ENCODE peak calls at places on chromosomes 4 and X, in five cellular contexts. F is mammary epithelial cell, E is heart left ventricle, Z is thoracic aorta, V is fibroblast of lung. H is an unnamed sample.

GRCh38 chr4:95754667-95755066 is 85.2 kb upstream of the PDHA2 start:
- DNase-seq in F (no peak), E (no peak), Z (no peak), V (no peak), H (no peak)

GRCh38 chr4:182683666-182684065 is 233.5 kb downstream of the DCTD start:
- DNase-seq in F (no peak), E (no peak), Z (no peak), V (no peak), H (no peak)

GRCh38 chr4:115562506-115562905 is 449.1 kb upstream of the NDST4 start:
- DNase-seq in F (no peak), E (no peak), Z (no peak), V (no peak), H (no peak)

GRCh38 chr4:102557636-102558035 is 56.5 kb downstream of the NFKB1 start:
- DNase-seq in F (no peak), E (no peak), Z (no peak), V (no peak), H (no peak)

GRCh38 chr4:81913427-81913878 is 441.7 kb upstream of the RASGEF1B start:
- DNase-seq in F (peak; percentile 46), E (peak; percentile 23), Z (no peak), V (peak; percentile 29), H (no peak)

GRCh38 chr4:94375364-94375763 is 32.7 kb upstream of the HPGDS start:
- DNase-seq in F (no peak), E (no peak), Z (no peak), V (no peak), H (no peak)

GRCh38 chr4:93018243-93018642 is 714.5 kb downstream of the GRID2 start:
- DNase-seq in F (no peak), E (no peak), Z (no peak), V (no peak), H (no peak)

GRCh38 chr4:60863442-60863841 is 336.7 kb upstream of the ADGRL3 start:
- DNase-seq in F (no peak), E (no peak), Z (no peak), V (no peak), H (no peak)

GRCh38 chrX:45621356-45622041 is 420.8 kb upstream of the DIPK2B start:
- DNase-seq in F (peak; percentile 96), E (no peak), Z (no peak), V (peak; percentile 59), H (no peak)

GRCh38 chr4:101271516-101271915 is 75.8 kb downstream of the PPP3CA start:
- DNase-seq in F (no peak), E (no peak), Z (no peak), V (peak; percentile 26), H (no peak)

GRCh38 chrX:70219938-70220764 is 14.3 kb upstream of the AWAT1 start:
- DNase-seq in F (peak; percentile 63), E (peak; percentile 6), Z (no peak), V (peak; percentile 73), H (no peak)

GRCh38 chr4:7683126-7683703 is 248.5 kb upstream of the PSAPL1 start:
- DNase-seq in F (no peak), E (no peak), Z (no peak), V (no peak), H (no peak)

GRCh38 chr4:125116431-125116830 is 198.3 kb upstream of the FAT4 start:
- DNase-seq in F (no peak), E (no peak), Z (no peak), V (peak; percentile 21), H (no peak)

GRCh38 chrX:24268786-24269185 is 45.1 kb downstream of the SUPT20HL2 start:
- DNase-seq in F (no peak), E (no peak), Z (no peak), V (no peak), H (no peak)

GRCh38 chr4:42371306-42372063 is 25.8 kb upstream of the SHISA3 start:
- DNase-seq in F (peak; percentile 9), E (no peak), Z (no peak), V (peak; percentile 85), H (no peak)

GRCh38 chr4:165359501-165359900 is 19.3 kb upstream of the CPE start:
- DNase-seq in F (peak; percentile 61), E (no peak), Z (no peak), V (peak; percentile 47), H (no peak)

GRCh38 chr4:152510349-152511147 is 25.3 kb downstream of the FBXW7 start:
- DNase-seq in F (no peak), E (no peak), Z (no peak), V (no peak), H (no peak)

GRCh38 chr4:4994312-4995097 is 24.8 kb downstream of the CYTL1 start:
- DNase-seq in F (no peak), E (no peak), Z (no peak), V (no peak), H (no peak)

GRCh38 chrX:79367907-79368306 is 773 bp upstream of the ITM2A start:
- DNase-seq in F (no peak), E (no peak), Z (no peak), V (no peak), H (no peak)

GRCh38 chr4:164706675-164707074 is 47.3 kb upstream of the SMIM31 start:
- DNase-seq in F (no peak), E (no peak), Z (no peak), V (no peak), H (no peak)

GRCh38 chrX:53282313-53282712 is 929 bp upstream of the IQSEC2 start:
- DNase-seq in F (no peak), E (no peak), Z (no peak), V (peak; percentile 27), H (no peak)

GRCh38 chrX:53283099-53283498 is 1.7 kb upstream of the IQSEC2 start:
- DNase-seq in F (no peak), E (no peak), Z (no peak), V (no peak), H (no peak)

GRCh38 chrX:53280703-53281320 is 572 bp downstream of the IQSEC2 start:
- DNase-seq in F (peak; percentile 55), E (peak; percentile 36), Z (no peak), V (peak; percentile 46), H (no peak)

GRCh38 chrX:53280316-53280702 is 1.1 kb downstream of the IQSEC2 start:
- DNase-seq in F (no peak), E (no peak), Z (no peak), V (no peak), H (no peak)

GRCh38 chrX:53281321-53281822 is at the start of gene IQSEC2:
- DNase-seq in F (peak; percentile 71), E (peak; percentile 87), Z (peak; percentile 7), V (peak; percentile 82), H (no peak)
- H3K4me3 ChIP-seq in F (peak within 1 kb of the TSS; percentile 48), E (peak within 1 kb of the TSS; percentile 61), Z (peak within 1 kb of the TSS; percentile 71), V (peak within 1 kb of the TSS; percentile 56), H (peak within 1 kb of the TSS; percentile 47)

DNA sequence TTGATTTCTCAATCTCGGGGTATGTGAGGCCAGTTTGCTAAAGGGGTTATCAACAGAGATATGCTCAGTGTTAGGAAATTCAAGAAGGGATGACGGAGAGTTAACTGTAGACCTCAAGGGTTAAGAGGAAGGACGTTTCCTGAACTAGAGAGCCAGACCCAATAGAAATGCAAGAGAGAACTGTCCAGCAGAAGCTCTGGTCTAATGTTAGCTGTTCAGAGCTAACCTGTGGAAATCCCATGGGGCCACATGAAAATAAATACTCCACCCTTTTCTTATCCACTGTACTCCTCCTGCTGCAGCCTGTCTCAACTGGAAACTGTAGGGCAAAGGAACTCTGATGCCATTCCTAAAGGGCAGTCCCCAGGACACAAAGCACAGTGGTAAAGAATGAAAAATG is 274.3 kb downstream of the DMD start:
- DNase-seq in F (no peak), E (no peak), Z (no peak), V (no peak), H (no peak)
- TF ChIP-seq CTCF in F (no peak), E (no peak), Z (no peak), V (no peak), H (no peak)

GRCh38 chr4:1728061-1728980 is 7.0 kb downstream of the TACC3 start:
- DNase-seq in F (no peak), E (no peak), Z (no peak), V (no peak), H (no peak)

GRCh38 chr4:1723131-1723801 is 1.9 kb downstream of the TACC3 start:
- DNase-seq in F (no peak), E (no peak), Z (no peak), V (no peak), H (no peak)

GRCh38 chr4:1727117-1728031 is 6.1 kb downstream of the TACC3 start:
- DNase-seq in F (peak; percentile 91), E (peak; percentile 82), Z (no peak), V (peak; percentile 64), H (no peak)

GRCh38 chr4:1725521-1725920 is 4.2 kb downstream of the TACC3 start:
- DNase-seq in F (no peak), E (no peak), Z (no peak), V (no peak), H (no peak)

GRCh38 chr4:1726146-1726934 is 5.0 kb downstream of the TACC3 start:
- DNase-seq in F (peak; percentile 67), E (peak; percentile 84), Z (peak; percentile 67), V (peak; percentile 83), H (no peak)
- H3K36me3 ChIP-seq in F (peaks cover 24% of the 10 kb centered on the region), E (peaks cover 4% of the 10 kb centered on the region), Z (no peaks in the 10 kb centered on the region), V (peaks cover 33% of the 10 kb centered on the region), H (peaks cover 9% of the 10 kb centered on the region)

GRCh38 chr4:185399466-185399865 is 2.8 kb downstream of the ANKRD37 start:
- DNase-seq in F (no peak), E (no peak), Z (no peak), V (no peak), H (no peak)

GRCh38 chr4:185395255-185395955 is at the start of gene LRP2BP:
- DNase-seq in F (peak; percentile 19), E (no peak), Z (no peak), V (peak; percentile 97), H (no peak)

GRCh38 chr4:185395956-185396723 is 416 bp upstream of the LRP2BP start:
- DNase-seq in F (peak; percentile 99), E (peak; percentile 96), Z (peak; percentile 80), V (peak; percentile 97), H (peak; percentile 88)

GRCh38 chr4:185396724-185397402 is at the start of gene ANKRD37:
- DNase-seq in F (peak; percentile 76), E (peak; percentile 32), Z (no peak), V (peak; percentile 24), H (no peak)

GRCh38 chr4:185398618-185399017 is 2.0 kb downstream of the ANKRD37 start:
- DNase-seq in F (no peak), E (no peak), Z (no peak), V (no peak), H (no peak)
- H3K4me3 ChIP-seq in F (no peak overlapping the region), E (no peak overlapping the region), Z (peak overlapping the region; percentile 95), V (no peak overlapping the region), H (no peak overlapping the region)

GRCh38 chr4:84965558-84966381 is 720 bp downstream of the WDFY3 start:
- DNase-seq in F (peak; percentile 39), E (peak; percentile 46), Z (no peak), V (no peak), H (no peak)
- TF ChIP-seq CTCF in F (no peak), E (peak; percentile 31), Z (no peak), V (no peak), H (no peak)

GRCh38 chr4:88070031-88070430 is 62.6 kb downstream of the PKD2 start:
- DNase-seq in F (no peak), E (no peak), Z (no peak), V (no peak), H (no peak)
- H3K36me3 ChIP-seq in F (peaks cover 45% of the 10 kb centered on the region), E (peaks cover 55% of the 10 kb centered on the region), Z (peaks cover 74% of the 10 kb centered on the region), V (peaks cover 11% of the 10 kb centered on the region), H (peaks cover 22% of the 10 kb centered on the region)

DNA sequence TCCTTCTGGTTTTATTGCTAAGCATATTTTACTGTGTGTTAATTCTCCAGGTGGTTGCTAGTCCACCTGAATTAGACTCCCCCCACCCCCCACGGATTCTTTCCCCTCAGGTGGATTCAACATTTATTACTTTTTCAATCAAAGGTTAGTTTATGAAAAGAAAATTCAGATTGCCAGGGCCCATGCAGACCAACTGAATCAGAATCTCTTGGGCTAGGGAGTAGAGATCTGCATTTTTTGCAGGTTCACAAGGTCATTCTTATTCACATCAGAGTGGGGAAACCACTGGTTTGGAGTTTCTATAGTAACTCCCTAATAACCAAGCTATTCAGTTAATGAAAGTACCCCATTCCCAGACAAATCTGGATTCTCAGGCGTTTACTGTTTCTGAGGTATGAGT is 9.8 kb downstream of the TMEM255A start:
- DNase-seq in F (peak; percentile 12), E (no peak), Z (no peak), V (no peak), H (no peak)
- H3K4me3 ChIP-seq in F (no peak overlapping the region), E (no peak overlapping the region), Z (no peak overlapping the region), V (no peak overlapping the region), H (no peak overlapping the region)